ENCODE peak calls at places on chromosomes 5 and 9, in four cellular contexts. R is GM12878, N is IMR-90, X is K562. E is an unnamed sample.

GRCh38 chr5:159642379-159642778 is 273.9 kb upstream of the ADRA1B start:
- DNase-seq in R (no peak), N (no peak), X (no peak), E (no peak)

GRCh38 chr9:134185536-134186011 is 21.2 kb upstream of the RNU6ATAC start:
- DNase-seq in R (no peak), N (no peak), X (no peak), E (no peak)

GRCh38 chr9:18490591-18491370 is 16.8 kb downstream of the ADAMTSL1 start:
- DNase-seq in R (no peak), N (peak; percentile 99), X (no peak), E (peak; percentile 96)

GRCh38 chr9:94655739-94656138 is 16.4 kb upstream of the FBP1 start:
- DNase-seq in R (no peak), N (no peak), X (no peak), E (no peak)

GRCh38 chr5:13027886-13028285 is 916.6 kb downstream of the DNAH5 start:
- DNase-seq in R (no peak), N (no peak), X (no peak), E (no peak)

GRCh38 chr9:125532412-125532811 is 174.6 kb downstream of the MAPKAP1 start:
- DNase-seq in R (no peak), N (no peak), X (no peak), E (no peak)

GRCh38 chr9:89759563-89759962 is 154.8 kb downstream of the GADD45G start:
- DNase-seq in R (no peak), N (no peak), X (no peak), E (no peak)

GRCh38 chr9:109640232-109641078 is 139.5 kb upstream of the PALM2AKAP2 start:
- DNase-seq in R (no peak), N (peak; percentile 22), X (no peak), E (no peak)

GRCh38 chr5:8981496-8981895 is 564.4 kb downstream of the SEMA5A start:
- DNase-seq in R (no peak), N (peak; percentile 67), X (no peak), E (no peak)

GRCh38 chr9:132472199-132472598 is 62.2 kb downstream of the CFAP77 start:
- DNase-seq in R (no peak), N (no peak), X (no peak), E (no peak)

GRCh38 chr9:91843623-91844111 is 106.4 kb downstream of the ROR2 start:
- DNase-seq in R (no peak), N (no peak), X (no peak), E (no peak)

GRCh38 chr9:83509372-83509771 is 28.8 kb downstream of the FRMD3 start:
- DNase-seq in R (no peak), N (no peak), X (no peak), E (no peak)

GRCh38 chr9:16335788-16336580 is 534.5 kb downstream of the BNC2 start:
- DNase-seq in R (no peak), N (peak; percentile 99), X (no peak), E (peak; percentile 82)

GRCh38 chr5:141100243-141100805 is at the start of gene PCDHB3:
- DNase-seq in R (no peak), N (peak; percentile 16), X (peak; percentile 23), E (peak; percentile 21)

GRCh38 chr5:144547098-144547499 is 376.4 kb downstream of the KCTD16 start:
- DNase-seq in R (no peak), N (peak; percentile 3), X (no peak), E (no peak)

GRCh38 chr9:134636142-134636507 is 5.5 kb upstream of the COL5A1 start:
- DNase-seq in R (no peak), N (no peak), X (no peak), E (no peak)

GRCh38 chr9:19922476-19923118 is 133.8 kb upstream of the SLC24A2 start:
- DNase-seq in R (no peak), N (peak; percentile 46), X (peak; percentile 19), E (peak; percentile 21)

GRCh38 chr5:6090079-6090654 is 288.2 kb downstream of the MED10 start:
- DNase-seq in R (no peak), N (no peak), X (no peak), E (no peak)

GRCh38 chr5:13632676-13633075 is 311.8 kb downstream of the DNAH5 start:
- DNase-seq in R (no peak), N (peak; percentile 36), X (no peak), E (no peak)

GRCh38 chr5:148297695-148298094 is 14.5 kb upstream of the SPINK7 start:
- DNase-seq in R (no peak), N (no peak), X (no peak), E (no peak)

GRCh38 chr5:54551906-54552305 is 34.3 kb downstream of the SNX18 start:
- DNase-seq in R (no peak), N (no peak), X (no peak), E (no peak)

GRCh38 chr9:69542942-69543704 is 129.0 kb downstream of the APBA1 start:
- DNase-seq in R (no peak), N (no peak), X (no peak), E (no peak)

GRCh38 chr9:132572921-132573320 is 9.5 kb upstream of the BARHL1 start:
- DNase-seq in R (no peak), N (no peak), X (peak; percentile 51), E (no peak)

GRCh38 chr5:96995419-96995818 is 59.5 kb downstream of the LNPEP start:
- DNase-seq in R (no peak), N (no peak), X (no peak), E (no peak)

GRCh38 chr9:86549434-86549833 is 195.2 kb upstream of the TUT7 start:
- DNase-seq in R (no peak), N (peak; percentile 99), X (no peak), E (no peak)

GRCh38 chr5:116097301-116097700 is 12.5 kb downstream of the COMMD10 start:
- DNase-seq in R (no peak), N (no peak), X (no peak), E (no peak)

GRCh38 chr9:136439550-136440408 is at the start of gene INPP5E:
- DNase-seq in R (no peak), N (peak; percentile 56), X (peak; percentile 93), E (peak; percentile 51)

GRCh38 chr5:96253140-96253539 is 179.9 kb downstream of the PCSK1 start:
- DNase-seq in R (no peak), N (no peak), X (no peak), E (no peak)

GRCh38 chr5:128271859-128272446 is 188.4 kb downstream of the SLC12A2 start:
- DNase-seq in R (no peak), N (peak; percentile 74), X (peak; percentile 6), E (peak; percentile 67)

GRCh38 chr9:97437151-97437550 is 25.3 kb downstream of the TDRD7 start:
- DNase-seq in R (no peak), N (no peak), X (no peak), E (no peak)

GRCh38 chr9:131951905-131952304 is 127.8 kb downstream of the MED27 start:
- DNase-seq in R (no peak), N (peak; percentile 35), X (no peak), E (peak; percentile 41)

GRCh38 chr5:27818888-27819287 is 780.5 kb upstream of the CDH9 start:
- DNase-seq in R (no peak), N (no peak), X (no peak), E (peak; percentile 50)

GRCh38 chr5:77637170-77638074 is 1.1 kb downstream of the OTP start:
- DNase-seq in R (no peak), N (no peak), X (no peak), E (no peak)

GRCh38 chr5:77636423-77637169 is 1.9 kb downstream of the OTP start:
- DNase-seq in R (no peak), N (no peak), X (no peak), E (no peak)

GRCh38 chr5:77638204-77638762 is at the start of gene OTP:
- DNase-seq in R (no peak), N (no peak), X (no peak), E (no peak)

GRCh38 chr5:77635073-77635472 is 3.4 kb downstream of the OTP start:
- DNase-seq in R (no peak), N (no peak), X (no peak), E (no peak)

GRCh38 chr5:77635617-77636422 is 2.7 kb downstream of the OTP start:
- DNase-seq in R (no peak), N (no peak), X (no peak), E (no peak)
- H4K20me1 ChIP-seq in R (no peaks in the 10 kb centered on the region), N (peaks cover 9% of the 10 kb centered on the region), X (no peaks in the 10 kb centered on the region), E (peaks cover 3% of the 10 kb centered on the region)

DNA sequence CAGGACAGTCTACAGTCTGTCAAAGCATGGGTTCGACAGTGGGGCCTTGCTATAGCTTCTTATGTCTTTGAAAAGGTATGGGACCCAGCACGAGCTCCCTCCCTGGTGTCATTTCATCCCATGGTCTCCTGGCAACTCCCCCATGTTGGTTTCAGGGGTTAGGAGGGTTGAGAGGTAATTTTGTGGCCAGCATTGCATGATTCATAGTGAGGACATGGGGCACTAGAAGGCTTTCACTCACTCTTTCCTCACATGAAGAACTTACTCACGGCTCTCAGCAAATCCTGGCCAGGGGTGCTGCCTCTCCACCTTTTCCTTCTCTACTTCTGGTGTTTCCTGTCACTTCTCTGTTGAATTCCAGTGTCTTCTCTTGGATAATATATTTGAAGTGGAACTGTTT is 134.7 kb upstream of the TNPO1 start:
- DNase-seq in R (no peak), N (no peak), X (no peak), E (no peak)
- TF ChIP-seq FOS in R (no peak), N (no peak), X (no peak), E (no peak)

DNA sequence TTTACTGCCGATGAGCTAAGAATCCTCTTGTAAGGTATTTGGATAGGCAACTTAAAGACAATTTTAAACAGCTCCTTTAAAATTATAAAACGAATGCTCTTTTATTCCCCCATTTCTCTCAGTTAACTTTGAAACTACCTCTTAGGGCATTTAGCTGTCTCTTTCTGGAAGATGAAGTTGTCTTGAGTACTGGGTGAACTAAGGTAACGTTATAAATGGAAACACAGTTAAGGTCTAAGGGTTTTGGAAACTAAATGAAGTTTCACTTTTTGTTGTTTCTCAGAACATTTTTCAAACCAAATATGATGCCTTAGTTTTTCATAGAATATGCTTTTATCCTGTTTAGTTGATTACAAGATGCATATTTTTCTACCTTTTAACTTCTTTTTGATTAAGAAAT is 6.8 kb downstream of the UBE2R2 start:
- DNase-seq in R (no peak), N (no peak), X (no peak), E (no peak)
- H4K20me1 ChIP-seq in R (no peaks in the 10 kb centered on the region), N (peaks cover 93% of the 10 kb centered on the region), X (no peaks in the 10 kb centered on the region), E (peaks cover 6% of the 10 kb centered on the region)

GRCh38 chr5:34487956-34488355 is 168.2 kb upstream of the RAI14 start:
- DNase-seq in R (no peak), N (no peak), X (no peak), E (no peak)

GRCh38 chr5:34484591-34485228 is 171.4 kb upstream of the RAI14 start:
- DNase-seq in R (no peak), N (peak; percentile 41), X (no peak), E (no peak)

GRCh38 chr5:34486808-34487201 is 169.3 kb upstream of the RAI14 start:
- DNase-seq in R (no peak), N (no peak), X (no peak), E (no peak)

GRCh38 chr5:34487202-34487879 is 168.8 kb upstream of the RAI14 start:
- DNase-seq in R (no peak), N (peak; percentile 97), X (no peak), E (peak; percentile 91)

DNA sequence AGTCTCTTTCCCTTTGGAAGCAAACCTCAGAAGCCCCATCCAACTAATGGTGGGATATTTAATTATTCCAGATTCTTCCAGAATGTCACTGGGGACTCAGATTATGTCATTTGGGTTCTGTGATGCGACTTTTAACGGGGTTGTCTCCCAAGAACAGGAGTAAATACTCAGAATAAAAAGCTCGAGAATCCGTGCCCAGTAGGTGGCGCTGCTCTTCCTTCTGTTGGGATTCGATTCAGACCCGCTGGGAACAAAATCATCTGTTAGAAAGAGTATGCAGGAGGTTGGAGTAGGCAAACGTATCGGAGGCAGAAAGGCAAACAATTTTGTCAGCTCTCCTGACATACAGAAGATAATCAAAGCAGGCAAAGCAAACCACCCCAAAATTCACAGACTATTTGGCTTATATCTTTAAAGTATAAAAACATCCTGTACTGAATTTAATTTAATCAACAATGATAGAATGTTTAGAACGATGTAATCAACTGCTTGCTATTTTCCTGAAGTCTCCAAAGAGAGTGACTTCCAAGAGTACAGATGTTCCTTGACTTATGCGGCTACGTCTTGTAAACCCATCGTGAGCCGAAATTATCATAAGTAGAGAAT is 169.9 kb upstream of the RAI14 start:
- DNase-seq in R (no peak), N (peak; percentile 88), X (peak; percentile 79), E (peak; percentile 87)
- TF ChIP-seq FOS in R (no peak), N (no peak), X (no peak), E (no peak)